ENCODE peak calls at places on chromosomes 7 and 10, in eight cellular contexts. One of them, this sample, is unnamed.

GRCh38 chr10:70835895-70836294 is 20.1 kb downstream of the SGPL1 start:
- DNase-seq in AG04449: no peak
- DNase-seq in caudate nucleus: no peak
- DNase-seq in amniotic stem cell: no peak
- DNase-seq in effector memory CD4-positive, alpha-beta T cell: no peak
- DNase-seq in COR-L47: no peak
- DNase-seq in stimulated activated CD8-positive, alpha-beta memory T cell treated with anti-CD3 and anti-CD28 coated beads, Interleukin-15, amount 100 ng/mL, for 4 hours: no peak
- DNase-seq in body of pancreas: peak; percentile 39
- DNase-seq in this sample: no peak

GRCh38 chr7:12801107-12801506 is 113.7 kb downstream of the ARL4A start:
- DNase-seq in AG04449: no peak
- DNase-seq in caudate nucleus: no peak
- DNase-seq in amniotic stem cell: no peak
- DNase-seq in effector memory CD4-positive, alpha-beta T cell: no peak
- DNase-seq in COR-L47: no peak
- DNase-seq in stimulated activated CD8-positive, alpha-beta memory T cell treated with anti-CD3 and anti-CD28 coated beads, Interleukin-15, amount 100 ng/mL, for 4 hours: no peak
- DNase-seq in body of pancreas: peak; percentile 72
- DNase-seq in this sample: no peak

GRCh38 chr7:26326211-26326610 is 34.5 kb downstream of the SNX10 start:
- DNase-seq in AG04449: no peak
- DNase-seq in caudate nucleus: no peak
- DNase-seq in amniotic stem cell: no peak
- DNase-seq in effector memory CD4-positive, alpha-beta T cell: no peak
- DNase-seq in COR-L47: no peak
- DNase-seq in stimulated activated CD8-positive, alpha-beta memory T cell treated with anti-CD3 and anti-CD28 coated beads, Interleukin-15, amount 100 ng/mL, for 4 hours: no peak
- DNase-seq in body of pancreas: no peak
- DNase-seq in this sample: no peak

GRCh38 chr7:152035807-152036206 is 10.3 kb downstream of the GALNT11 start:
- DNase-seq in AG04449: no peak
- DNase-seq in caudate nucleus: no peak
- DNase-seq in amniotic stem cell: no peak
- DNase-seq in effector memory CD4-positive, alpha-beta T cell: no peak
- DNase-seq in COR-L47: no peak
- DNase-seq in stimulated activated CD8-positive, alpha-beta memory T cell treated with anti-CD3 and anti-CD28 coated beads, Interleukin-15, amount 100 ng/mL, for 4 hours: no peak
- DNase-seq in body of pancreas: no peak
- DNase-seq in this sample: no peak

GRCh38 chr10:114925675-114926204 is 12.3 kb upstream of the TRUB1 start:
- DNase-seq in AG04449: no peak
- DNase-seq in caudate nucleus: no peak
- DNase-seq in amniotic stem cell: no peak
- DNase-seq in effector memory CD4-positive, alpha-beta T cell: no peak
- DNase-seq in COR-L47: no peak
- DNase-seq in stimulated activated CD8-positive, alpha-beta memory T cell treated with anti-CD3 and anti-CD28 coated beads, Interleukin-15, amount 100 ng/mL, for 4 hours: no peak
- DNase-seq in body of pancreas: peak; percentile 59
- DNase-seq in this sample: no peak

GRCh38 chr7:159061674-159062212 is 82.9 kb downstream of the VIPR2 start:
- DNase-seq in AG04449: no peak
- DNase-seq in caudate nucleus: no peak
- DNase-seq in amniotic stem cell: no peak
- DNase-seq in effector memory CD4-positive, alpha-beta T cell: no peak
- DNase-seq in COR-L47: no peak
- DNase-seq in stimulated activated CD8-positive, alpha-beta memory T cell treated with anti-CD3 and anti-CD28 coated beads, Interleukin-15, amount 100 ng/mL, for 4 hours: no peak
- DNase-seq in body of pancreas: no peak
- DNase-seq in this sample: no peak

GRCh38 chr7:19665399-19666008 is 43.3 kb downstream of the POLR1F start:
- DNase-seq in AG04449: no peak
- DNase-seq in caudate nucleus: no peak
- DNase-seq in amniotic stem cell: peak; percentile 9
- DNase-seq in effector memory CD4-positive, alpha-beta T cell: no peak
- DNase-seq in COR-L47: peak; percentile 32
- DNase-seq in stimulated activated CD8-positive, alpha-beta memory T cell treated with anti-CD3 and anti-CD28 coated beads, Interleukin-15, amount 100 ng/mL, for 4 hours: no peak
- DNase-seq in body of pancreas: no peak
- DNase-seq in this sample: no peak

GRCh38 chr10:120729508-120729907 is 121.7 kb upstream of the WDR11 start:
- DNase-seq in AG04449: no peak
- DNase-seq in caudate nucleus: no peak
- DNase-seq in amniotic stem cell: no peak
- DNase-seq in effector memory CD4-positive, alpha-beta T cell: no peak
- DNase-seq in COR-L47: no peak
- DNase-seq in stimulated activated CD8-positive, alpha-beta memory T cell treated with anti-CD3 and anti-CD28 coated beads, Interleukin-15, amount 100 ng/mL, for 4 hours: no peak
- DNase-seq in body of pancreas: no peak
- DNase-seq in this sample: no peak

GRCh38 chr7:74320645-74321178 is 31.5 kb downstream of the CLIP2 start:
- DNase-seq in AG04449: no peak
- DNase-seq in caudate nucleus: no peak
- DNase-seq in amniotic stem cell: no peak
- DNase-seq in effector memory CD4-positive, alpha-beta T cell: no peak
- DNase-seq in COR-L47: no peak
- DNase-seq in stimulated activated CD8-positive, alpha-beta memory T cell treated with anti-CD3 and anti-CD28 coated beads, Interleukin-15, amount 100 ng/mL, for 4 hours: no peak
- DNase-seq in body of pancreas: no peak
- DNase-seq in this sample: no peak

GRCh38 chr7:147438216-147438615 is 1152.3 kb upstream of the C7orf33 start:
- DNase-seq in AG04449: no peak
- DNase-seq in caudate nucleus: no peak
- DNase-seq in amniotic stem cell: peak; percentile 43
- DNase-seq in effector memory CD4-positive, alpha-beta T cell: no peak
- DNase-seq in COR-L47: no peak
- DNase-seq in stimulated activated CD8-positive, alpha-beta memory T cell treated with anti-CD3 and anti-CD28 coated beads, Interleukin-15, amount 100 ng/mL, for 4 hours: no peak
- DNase-seq in body of pancreas: no peak
- DNase-seq in this sample: no peak

GRCh38 chr10:85655394-85655793 is 711.2 kb downstream of the GRID1 start:
- DNase-seq in AG04449: no peak
- DNase-seq in caudate nucleus: no peak
- DNase-seq in amniotic stem cell: no peak
- DNase-seq in effector memory CD4-positive, alpha-beta T cell: no peak
- DNase-seq in COR-L47: no peak
- DNase-seq in stimulated activated CD8-positive, alpha-beta memory T cell treated with anti-CD3 and anti-CD28 coated beads, Interleukin-15, amount 100 ng/mL, for 4 hours: no peak
- DNase-seq in body of pancreas: no peak
- DNase-seq in this sample: no peak

GRCh38 chr7:50953303-50953702 is 170.6 kb upstream of the GRB10 start:
- DNase-seq in AG04449: no peak
- DNase-seq in caudate nucleus: no peak
- DNase-seq in amniotic stem cell: no peak
- DNase-seq in effector memory CD4-positive, alpha-beta T cell: no peak
- DNase-seq in COR-L47: no peak
- DNase-seq in stimulated activated CD8-positive, alpha-beta memory T cell treated with anti-CD3 and anti-CD28 coated beads, Interleukin-15, amount 100 ng/mL, for 4 hours: no peak
- DNase-seq in body of pancreas: peak; percentile 70
- DNase-seq in this sample: no peak

GRCh38 chr10:54469587-54470323 is 331.3 kb downstream of the PCDH15 start:
- DNase-seq in AG04449: no peak
- DNase-seq in caudate nucleus: no peak
- DNase-seq in amniotic stem cell: no peak
- DNase-seq in effector memory CD4-positive, alpha-beta T cell: no peak
- DNase-seq in COR-L47: no peak
- DNase-seq in stimulated activated CD8-positive, alpha-beta memory T cell treated with anti-CD3 and anti-CD28 coated beads, Interleukin-15, amount 100 ng/mL, for 4 hours: no peak
- DNase-seq in body of pancreas: no peak
- DNase-seq in this sample: no peak

GRCh38 chr10:124000792-124001201 is 92.6 kb downstream of the CHST15 start:
- DNase-seq in AG04449: no peak
- DNase-seq in caudate nucleus: no peak
- DNase-seq in amniotic stem cell: no peak
- DNase-seq in effector memory CD4-positive, alpha-beta T cell: no peak
- DNase-seq in COR-L47: no peak
- DNase-seq in stimulated activated CD8-positive, alpha-beta memory T cell treated with anti-CD3 and anti-CD28 coated beads, Interleukin-15, amount 100 ng/mL, for 4 hours: no peak
- DNase-seq in body of pancreas: no peak
- DNase-seq in this sample: no peak

GRCh38 chr7:159281573-159281972 is 136.9 kb upstream of the VIPR2 start:
- DNase-seq in AG04449: no peak
- DNase-seq in caudate nucleus: no peak
- DNase-seq in amniotic stem cell: no peak
- DNase-seq in effector memory CD4-positive, alpha-beta T cell: no peak
- DNase-seq in COR-L47: no peak
- DNase-seq in stimulated activated CD8-positive, alpha-beta memory T cell treated with anti-CD3 and anti-CD28 coated beads, Interleukin-15, amount 100 ng/mL, for 4 hours: no peak
- DNase-seq in body of pancreas: peak; percentile 61
- DNase-seq in this sample: no peak

GRCh38 chr10:8294779-8295178 is 240.3 kb downstream of the GATA3 start:
- DNase-seq in AG04449: no peak
- DNase-seq in caudate nucleus: no peak
- DNase-seq in amniotic stem cell: no peak
- DNase-seq in effector memory CD4-positive, alpha-beta T cell: no peak
- DNase-seq in COR-L47: no peak
- DNase-seq in stimulated activated CD8-positive, alpha-beta memory T cell treated with anti-CD3 and anti-CD28 coated beads, Interleukin-15, amount 100 ng/mL, for 4 hours: no peak
- DNase-seq in body of pancreas: no peak
- DNase-seq in this sample: no peak

GRCh38 chr10:70578371-70578947 is 24.1 kb downstream of the PRF1 start:
- DNase-seq in AG04449: no peak
- DNase-seq in caudate nucleus: no peak
- DNase-seq in amniotic stem cell: no peak
- DNase-seq in effector memory CD4-positive, alpha-beta T cell: peak; percentile 29
- DNase-seq in COR-L47: no peak
- DNase-seq in stimulated activated CD8-positive, alpha-beta memory T cell treated with anti-CD3 and anti-CD28 coated beads, Interleukin-15, amount 100 ng/mL, for 4 hours: no peak
- DNase-seq in body of pancreas: no peak
- DNase-seq in this sample: no peak

GRCh38 chr10:60426425-60426824 is 36.8 kb upstream of the ANK3 start:
- DNase-seq in AG04449: peak; percentile 72
- DNase-seq in caudate nucleus: no peak
- DNase-seq in amniotic stem cell: peak; percentile 45
- DNase-seq in effector memory CD4-positive, alpha-beta T cell: no peak
- DNase-seq in COR-L47: no peak
- DNase-seq in stimulated activated CD8-positive, alpha-beta memory T cell treated with anti-CD3 and anti-CD28 coated beads, Interleukin-15, amount 100 ng/mL, for 4 hours: no peak
- DNase-seq in body of pancreas: no peak
- DNase-seq in this sample: no peak

GRCh38 chr10:1121311-1121970 is 65.3 kb downstream of the WDR37 start:
- DNase-seq in AG04449: no peak
- DNase-seq in caudate nucleus: no peak
- DNase-seq in amniotic stem cell: no peak
- DNase-seq in effector memory CD4-positive, alpha-beta T cell: no peak
- DNase-seq in COR-L47: no peak
- DNase-seq in stimulated activated CD8-positive, alpha-beta memory T cell treated with anti-CD3 and anti-CD28 coated beads, Interleukin-15, amount 100 ng/mL, for 4 hours: no peak
- DNase-seq in body of pancreas: no peak
- DNase-seq in this sample: no peak

GRCh38 chr10:72784551-72785421 is 92.8 kb downstream of the MCU start:
- DNase-seq in AG04449: peak; percentile 80
- DNase-seq in caudate nucleus: peak; percentile 9
- DNase-seq in amniotic stem cell: peak; percentile 33
- DNase-seq in effector memory CD4-positive, alpha-beta T cell: no peak
- DNase-seq in COR-L47: no peak
- DNase-seq in stimulated activated CD8-positive, alpha-beta memory T cell treated with anti-CD3 and anti-CD28 coated beads, Interleukin-15, amount 100 ng/mL, for 4 hours: no peak
- DNase-seq in body of pancreas: peak; percentile 18
- DNase-seq in this sample: no peak

GRCh38 chr7:135669774-135670173 is 7.5 kb downstream of the STMP1 start:
- DNase-seq in AG04449: no peak
- DNase-seq in caudate nucleus: no peak
- DNase-seq in amniotic stem cell: no peak
- DNase-seq in effector memory CD4-positive, alpha-beta T cell: no peak
- DNase-seq in COR-L47: no peak
- DNase-seq in stimulated activated CD8-positive, alpha-beta memory T cell treated with anti-CD3 and anti-CD28 coated beads, Interleukin-15, amount 100 ng/mL, for 4 hours: no peak
- DNase-seq in body of pancreas: no peak
- DNase-seq in this sample: no peak

GRCh38 chr7:54091322-54091721 is 450.9 kb upstream of the VSTM2A start:
- DNase-seq in AG04449: no peak
- DNase-seq in caudate nucleus: no peak
- DNase-seq in amniotic stem cell: no peak
- DNase-seq in effector memory CD4-positive, alpha-beta T cell: no peak
- DNase-seq in COR-L47: no peak
- DNase-seq in stimulated activated CD8-positive, alpha-beta memory T cell treated with anti-CD3 and anti-CD28 coated beads, Interleukin-15, amount 100 ng/mL, for 4 hours: no peak
- DNase-seq in body of pancreas: no peak
- DNase-seq in this sample: no peak

GRCh38 chr7:26153246-26153822 is 1.3 kb downstream of the NFE2L3 start:
- DNase-seq in AG04449: no peak
- DNase-seq in caudate nucleus: no peak
- DNase-seq in amniotic stem cell: no peak
- DNase-seq in effector memory CD4-positive, alpha-beta T cell: no peak
- DNase-seq in COR-L47: no peak
- DNase-seq in stimulated activated CD8-positive, alpha-beta memory T cell treated with anti-CD3 and anti-CD28 coated beads, Interleukin-15, amount 100 ng/mL, for 4 hours: no peak
- DNase-seq in body of pancreas: no peak
- DNase-seq in this sample: no peak

GRCh38 chr7:113636727-113637421 is 281.9 kb downstream of the PPP1R3A start:
- DNase-seq in AG04449: no peak
- DNase-seq in caudate nucleus: no peak
- DNase-seq in amniotic stem cell: no peak
- DNase-seq in effector memory CD4-positive, alpha-beta T cell: no peak
- DNase-seq in COR-L47: no peak
- DNase-seq in stimulated activated CD8-positive, alpha-beta memory T cell treated with anti-CD3 and anti-CD28 coated beads, Interleukin-15, amount 100 ng/mL, for 4 hours: no peak
- DNase-seq in body of pancreas: no peak
- DNase-seq in this sample: no peak

GRCh38 chr7:47181609-47182264 is 400.2 kb downstream of the TNS3 start:
- DNase-seq in AG04449: no peak
- DNase-seq in caudate nucleus: peak; percentile 50
- DNase-seq in amniotic stem cell: no peak
- DNase-seq in effector memory CD4-positive, alpha-beta T cell: no peak
- DNase-seq in COR-L47: no peak
- DNase-seq in stimulated activated CD8-positive, alpha-beta memory T cell treated with anti-CD3 and anti-CD28 coated beads, Interleukin-15, amount 100 ng/mL, for 4 hours: no peak
- DNase-seq in body of pancreas: peak; percentile 85
- DNase-seq in this sample: no peak

GRCh38 chr10:80104066-80104926 is 25.8 kb downstream of the TMEM254 start:
- DNase-seq in AG04449: peak; percentile 24
- DNase-seq in caudate nucleus: no peak
- DNase-seq in amniotic stem cell: peak; percentile 23
- DNase-seq in effector memory CD4-positive, alpha-beta T cell: peak; percentile 2
- DNase-seq in COR-L47: peak; percentile 6
- DNase-seq in stimulated activated CD8-positive, alpha-beta memory T cell treated with anti-CD3 and anti-CD28 coated beads, Interleukin-15, amount 100 ng/mL, for 4 hours: no peak
- DNase-seq in body of pancreas: no peak
- DNase-seq in this sample: no peak

GRCh38 chr7:22549667-22550513 is 49.9 kb upstream of the STEAP1B start:
- DNase-seq in AG04449: no peak
- DNase-seq in caudate nucleus: no peak
- DNase-seq in amniotic stem cell: no peak
- DNase-seq in effector memory CD4-positive, alpha-beta T cell: no peak
- DNase-seq in COR-L47: peak; percentile 63
- DNase-seq in stimulated activated CD8-positive, alpha-beta memory T cell treated with anti-CD3 and anti-CD28 coated beads, Interleukin-15, amount 100 ng/mL, for 4 hours: no peak
- DNase-seq in body of pancreas: peak; percentile 53
- DNase-seq in this sample: no peak

GRCh38 chr7:16695621-16696237 is 49.7 kb downstream of the BZW2 start:
- DNase-seq in AG04449: no peak
- DNase-seq in caudate nucleus: no peak
- DNase-seq in amniotic stem cell: peak; percentile 12
- DNase-seq in effector memory CD4-positive, alpha-beta T cell: no peak
- DNase-seq in COR-L47: peak; percentile 19
- DNase-seq in stimulated activated CD8-positive, alpha-beta memory T cell treated with anti-CD3 and anti-CD28 coated beads, Interleukin-15, amount 100 ng/mL, for 4 hours: no peak
- DNase-seq in body of pancreas: peak; percentile 45
- DNase-seq in this sample: no peak

GRCh38 chr7:151677581-151678226 is 158.0 kb upstream of the RHEB start:
- DNase-seq in AG04449: no peak
- DNase-seq in caudate nucleus: no peak
- DNase-seq in amniotic stem cell: no peak
- DNase-seq in effector memory CD4-positive, alpha-beta T cell: no peak
- DNase-seq in COR-L47: no peak
- DNase-seq in stimulated activated CD8-positive, alpha-beta memory T cell treated with anti-CD3 and anti-CD28 coated beads, Interleukin-15, amount 100 ng/mL, for 4 hours: no peak
- DNase-seq in body of pancreas: peak; percentile 54
- DNase-seq in this sample: no peak

GRCh38 chr10:73931767-73932624 is 21.1 kb downstream of the PLAU start:
- DNase-seq in AG04449: no peak
- DNase-seq in caudate nucleus: no peak
- DNase-seq in amniotic stem cell: no peak
- DNase-seq in effector memory CD4-positive, alpha-beta T cell: peak; percentile 55
- DNase-seq in COR-L47: no peak
- DNase-seq in stimulated activated CD8-positive, alpha-beta memory T cell treated with anti-CD3 and anti-CD28 coated beads, Interleukin-15, amount 100 ng/mL, for 4 hours: peak; percentile 31
- DNase-seq in body of pancreas: peak; percentile 84
- DNase-seq in this sample: no peak